ENCODE peak calls at places on chromosome 1, in seven cellular contexts. U, Q, X, T, Y, F and G are unnamed samples.

GRCh38 chr1:29639741-29640427 is 403.6 kb downstream of the PTPRU start:
- DNase-seq in Q (no peak), Y (no peak), U (no peak), T (no peak), F (peak), X (no peak), G (no peak)

GRCh38 chr1:246434335-246434734 is 72.7 kb downstream of the SMYD3 start:
- DNase-seq in U (no peak), Q (no peak), F (no peak), X (no peak), T (no peak), Y (no peak), G (no peak)

GRCh38 chr1:15696956-15697521 is 12.9 kb downstream of the PLEKHM2 start:
- DNase-seq in X (peak), Q (no peak), Y (no peak), F (no peak), T (peak), U (no peak), G (no peak)

GRCh38 chr1:2134232-2134603 is 60.4 kb downstream of the FAAP20 start:
- DNase-seq in F (no peak), T (no peak), Y (no peak), U (no peak), X (no peak), Q (no peak), G (no peak)

GRCh38 chr1:193666485-193667083 is 480.2 kb upstream of the B3GALT2 start:
- DNase-seq in T (no peak), F (no peak), X (no peak), U (no peak), Y (no peak), Q (no peak), G (no peak)

GRCh38 chr1:98322966-98323365 is 338.6 kb upstream of the SNX7 start:
- DNase-seq in U (no peak), X (no peak), F (no peak), Y (no peak), T (no peak), Q (no peak), G (no peak)

GRCh38 chr1:201181323-201181722 is 9.3 kb upstream of the IGFN1 start:
- DNase-seq in X (no peak), U (no peak), T (no peak), Y (no peak), F (no peak), Q (no peak), G (no peak)

GRCh38 chr1:153635872-153636271 is 2.0 kb downstream of the CHTOP start:
- DNase-seq in T (no peak), F (no peak), U (no peak), Y (no peak), X (no peak), Q (no peak), G (peak)

GRCh38 chr1:175757381-175758015 is 14.1 kb upstream of the TNR start:
- DNase-seq in Y (peak), X (peak), U (peak), Q (no peak), F (no peak), T (peak), G (peak)

GRCh38 chr1:153526132-153526543 is 9.7 kb downstream of the S100A6 start:
- DNase-seq in X (no peak), U (no peak), Y (peak), T (no peak), Q (no peak), F (no peak), G (no peak)

GRCh38 chr1:247294282-247294681 is 37.4 kb downstream of the ZNF496 start:
- DNase-seq in X (no peak), Y (no peak), T (no peak), F (peak), Q (no peak), U (no peak), G (no peak)

GRCh38 chr1:204288061-204288588 is 71.6 kb downstream of the PLEKHA6 start:
- DNase-seq in Y (no peak), F (peak), Q (no peak), X (no peak), T (no peak), U (peak), G (peak)

GRCh38 chr1:101285922-101286568 is 49.2 kb downstream of the S1PR1 start:
- DNase-seq in F (no peak), T (no peak), Q (no peak), U (no peak), X (no peak), Y (no peak), G (no peak)

GRCh38 chr1:10596780-10597179 is 122.0 kb downstream of the PEX14 start:
- DNase-seq in Y (no peak), T (no peak), X (no peak), F (no peak), Q (no peak), U (no peak), G (no peak)

GRCh38 chr1:153245466-153245865 is 14.0 kb upstream of the LORICRIN start:
- DNase-seq in X (no peak), T (no peak), Q (no peak), F (no peak), U (no peak), Y (no peak), G (no peak)

GRCh38 chr1:16978589-16979474 is 1.6 kb downstream of the MFAP2 start:
- DNase-seq in Y (no peak), U (no peak), X (no peak), Q (peak), F (no peak), T (no peak), G (peak)

GRCh38 chr1:222582099-222582774 is 7.5 kb downstream of the TAF1A start:
- DNase-seq in U (no peak), F (peak), T (no peak), Y (no peak), X (no peak), Q (no peak), G (no peak)

GRCh38 chr1:179121159-179121938 is 39.5 kb downstream of the TOR3A start:
- DNase-seq in X (peak), T (peak), Q (no peak), Y (no peak), U (peak), F (peak), G (no peak)

GRCh38 chr1:236718328-236718727 is 32.0 kb downstream of the ACTN2 start:
- DNase-seq in Y (no peak), X (no peak), F (no peak), Q (no peak), T (no peak), U (no peak), G (no peak)

GRCh38 chr1:218430802-218431201 is 85.7 kb downstream of the TGFB2 start:
- DNase-seq in X (no peak), Y (no peak), T (no peak), F (peak), U (no peak), Q (no peak), G (no peak)

GRCh38 chr1:81237531-81238528 is 562.9 kb upstream of the ADGRL2 start:
- DNase-seq in T (no peak), F (no peak), X (no peak), U (no peak), Y (no peak), Q (no peak), G (no peak)

GRCh38 chr1:107339775-107340174 is 198.9 kb downstream of the NTNG1 start:
- DNase-seq in U (no peak), Y (no peak), F (no peak), X (no peak), Q (no peak), T (no peak), G (no peak)

GRCh38 chr1:201584510-201584991 is 45.6 kb downstream of the NAV1 start:
- DNase-seq in Y (no peak), U (no peak), F (peak), Q (no peak), X (no peak), T (no peak), G (no peak)

GRCh38 chr1:160975026-160975425 is 20.4 kb upstream of the ITLN2 start:
- DNase-seq in U (no peak), X (no peak), F (no peak), T (no peak), Q (no peak), Y (no peak), G (no peak)

GRCh38 chr1:3659093-3659492 is 6.8 kb downstream of the TP73 start:
- DNase-seq in Q (no peak), U (no peak), T (no peak), X (no peak), F (no peak), Y (no peak), G (no peak)

GRCh38 chr1:177346960-177347359 is 176.2 kb downstream of the BRINP2 start:
- DNase-seq in T (no peak), Q (no peak), Y (no peak), U (no peak), F (no peak), X (no peak), G (peak)

GRCh38 chr1:181111559-181111958 is 23.1 kb downstream of the IER5 start:
- DNase-seq in Y (no peak), U (peak), F (no peak), Q (no peak), X (no peak), T (no peak), G (no peak)

GRCh38 chr1:74522143-74522542 is 9.7 kb upstream of the LRRC53 start:
- DNase-seq in T (no peak), F (peak), X (no peak), Y (no peak), Q (no peak), U (no peak), G (no peak)

GRCh38 chr1:46983825-46984586 is 39.5 kb upstream of the CYP4X1 start:
- DNase-seq in X (no peak), U (no peak), Q (no peak), F (no peak), T (no peak), Y (no peak), G (no peak)

GRCh38 chr1:201310986-201311355 is 27.7 kb downstream of the PKP1 start:
- DNase-seq in U (peak), Q (no peak), F (no peak), T (no peak), X (no peak), Y (peak), G (peak)

GRCh38 chr1:111535256-111536191 is 32.1 kb upstream of the ADORA3 start:
- DNase-seq in Y (no peak), X (no peak), F (no peak), T (no peak), Q (no peak), U (no peak), G (no peak)

GRCh38 chr1:236471653-236472052 is 52.1 kb upstream of the LGALS8 start:
- DNase-seq in F (no peak), U (no peak), T (no peak), Q (no peak), Y (peak), X (no peak), G (no peak)

GRCh38 chr1:94272388-94272787 is 35.0 kb upstream of the ARHGAP29 start:
- DNase-seq in T (no peak), Q (no peak), F (no peak), X (no peak), Y (no peak), U (no peak), G (no peak)

GRCh38 chr1:247749870-247750269 is 1.9 kb upstream of the OR14A2 start:
- DNase-seq in Q (no peak), X (no peak), U (no peak), T (no peak), F (no peak), Y (no peak), G (no peak)

GRCh38 chr1:50415235-50416149 is 7.8 kb downstream of the DMRTA2 start:
- DNase-seq in U (no peak), Y (no peak), T (no peak), Q (no peak), X (no peak), F (no peak), G (no peak)

GRCh38 chr1:157961805-157962762 is 31.4 kb upstream of the KIRREL1 start:
- DNase-seq in T (no peak), Q (no peak), U (peak), F (peak), Y (no peak), X (no peak), G (no peak)

GRCh38 chr1:180524915-180525695 is 22.7 kb upstream of the ACBD6 start:
- DNase-seq in Q (no peak), X (no peak), U (no peak), T (no peak), F (no peak), Y (no peak), G (no peak)